ENCODE peak calls at places on chromosomes 12 and 14, in eight cellular contexts. O is effector memory CD4-positive, alpha-beta T cell; H is astrocyte; E is stomach; T is body of pancreas; I is heart right ventricle; C is tibial artery; K is adrenal gland. Z is an unnamed sample.

GRCh38 chr12:75699251-75699650 is 187.8 kb upstream of the KRR1 start:
- DNase-seq in O (no peak), H (no peak), E (no peak), T (no peak), I (no peak), C (no peak), K (no peak), Z (no peak)

GRCh38 chr12:122090759-122091535 is 12.4 kb downstream of the MLXIP start:
- DNase-seq in O (no peak), H (peak; percentile 98), E (no peak), T (no peak), I (no peak), C (peak; percentile 77), K (no peak), Z (no peak)

GRCh38 chr12:95944108-95944704 is 1.1 kb downstream of the AMDHD1 start:
- DNase-seq in O (no peak), H (no peak), E (no peak), T (no peak), I (no peak), C (no peak), K (peak; percentile 31), Z (no peak)

GRCh38 chr12:21892341-21892740 is 48.9 kb downstream of the ABCC9 start:
- DNase-seq in O (no peak), H (no peak), E (no peak), T (no peak), I (no peak), C (no peak), K (no peak), Z (no peak)

GRCh38 chr12:131551675-131552074 is 159.2 kb upstream of the SFSWAP start:
- DNase-seq in O (no peak), H (no peak), E (no peak), T (no peak), I (no peak), C (no peak), K (no peak), Z (no peak)

GRCh38 chr12:3447318-3447717 is 43.7 kb upstream of the PRMT8 start:
- DNase-seq in O (no peak), H (no peak), E (no peak), T (no peak), I (no peak), C (peak; percentile 16), K (no peak), Z (no peak)

GRCh38 chr14:104403421-104404220 is 175.9 kb upstream of the C14orf180 start:
- DNase-seq in O (no peak), H (no peak), E (peak; percentile 20), T (no peak), I (no peak), C (peak; percentile 61), K (no peak), Z (no peak)

GRCh38 chr14:69354383-69355154 is 43.5 kb downstream of the ERH start:
- DNase-seq in O (peak; percentile 15), H (no peak), E (peak; percentile 44), T (no peak), I (no peak), C (no peak), K (no peak), Z (no peak)

GRCh38 chr12:129886541-129886940 is 17.3 kb downstream of the TMEM132D start:
- DNase-seq in O (no peak), H (no peak), E (no peak), T (no peak), I (no peak), C (no peak), K (no peak), Z (no peak)

GRCh38 chr12:107651867-107652449 is 33.6 kb upstream of the PWP1 start:
- DNase-seq in O (no peak), H (no peak), E (no peak), T (no peak), I (no peak), C (no peak), K (no peak), Z (no peak)

GRCh38 chr12:124621296-124621660 is 53.9 kb upstream of the NCOR2 start:
- DNase-seq in O (no peak), H (peak; percentile 90), E (no peak), T (peak; percentile 73), I (peak; percentile 61), C (peak; percentile 88), K (peak; percentile 85), Z (no peak)

GRCh38 chr12:49055978-49056754 is 4.4 kb downstream of the KMT2D start:
- DNase-seq in O (peak; percentile 27), H (peak; percentile 59), E (peak; percentile 56), T (peak; percentile 60), I (peak; percentile 72), C (no peak), K (peak; percentile 75), Z (peak; percentile 78)

GRCh38 chr14:76329150-76329881 is 46.6 kb upstream of the ESRRB start:
- DNase-seq in O (no peak), H (no peak), E (no peak), T (no peak), I (no peak), C (no peak), K (no peak), Z (no peak)

GRCh38 chr12:57276935-57277563 is 26.1 kb upstream of the STAC3 start:
- DNase-seq in O (no peak), H (no peak), E (peak; percentile 57), T (no peak), I (no peak), C (no peak), K (peak; percentile 27), Z (peak; percentile 40)

GRCh38 chr12:101642115-101643067 is 47.6 kb downstream of the MYBPC1 start:
- DNase-seq in O (no peak), H (no peak), E (peak; percentile 67), T (peak; percentile 79), I (no peak), C (no peak), K (no peak), Z (no peak)

GRCh38 chr12:52402377-52402776 is 3.8 kb downstream of the KRT82 start:
- DNase-seq in O (no peak), H (no peak), E (no peak), T (no peak), I (no peak), C (no peak), K (no peak), Z (no peak)

GRCh38 chr12:52399756-52400155 is 6.4 kb downstream of the KRT82 start:
- DNase-seq in O (no peak), H (no peak), E (no peak), T (no peak), I (no peak), C (no peak), K (no peak), Z (no peak)

GRCh38 chr12:52401926-52402325 is 4.2 kb downstream of the KRT82 start:
- DNase-seq in O (no peak), H (no peak), E (no peak), T (no peak), I (no peak), C (no peak), K (no peak), Z (no peak)

GRCh38 chr12:52401526-52401925 is 4.6 kb downstream of the KRT82 start:
- DNase-seq in O (no peak), H (no peak), E (no peak), T (no peak), I (no peak), C (no peak), K (no peak), Z (no peak)

DNA sequence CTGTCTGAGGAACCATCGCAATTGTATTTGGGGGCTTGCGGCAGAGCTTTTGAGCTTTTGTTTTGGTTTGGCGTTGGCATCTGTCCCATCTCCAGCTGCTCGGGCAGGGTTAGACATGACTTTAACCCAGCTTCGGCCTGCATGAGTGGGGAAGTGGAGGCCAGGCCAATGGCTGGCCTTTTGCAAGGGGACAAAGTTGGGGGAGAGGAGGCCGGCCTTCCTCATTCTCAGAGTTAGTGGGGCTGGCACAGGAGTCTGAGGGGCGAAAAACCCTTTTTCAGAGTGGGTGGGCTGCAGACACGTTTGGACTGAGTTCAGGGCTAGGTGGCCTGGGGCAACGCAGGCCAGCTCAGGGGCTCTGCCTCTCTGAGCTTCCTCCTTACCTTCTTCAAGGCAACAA is 5.2 kb downstream of the KRT82 start:
- DNase-seq in O (no peak), H (no peak), E (no peak), T (no peak), I (no peak), C (no peak), K (no peak), Z (no peak)
- H3K36me3 ChIP-seq in O (no peaks in the 10 kb centered on the region), H (no peaks in the 10 kb centered on the region), E (no peaks in the 10 kb centered on the region), T (no peaks in the 10 kb centered on the region), I (no peaks in the 10 kb centered on the region), C (no peaks in the 10 kb centered on the region), K (no peaks in the 10 kb centered on the region), Z (no peaks in the 10 kb centered on the region)

GRCh38 chr12:48004941-48005749 is 869 bp upstream of the COL2A1 start:
- DNase-seq in O (no peak), H (no peak), E (no peak), T (no peak), I (no peak), C (no peak), K (no peak), Z (no peak)

GRCh38 chr12:48003226-48004038 is 844 bp downstream of the COL2A1 start:
- DNase-seq in O (no peak), H (no peak), E (no peak), T (no peak), I (no peak), C (no peak), K (no peak), Z (no peak)

GRCh38 chr12:48005750-48006021 is 1.4 kb upstream of the COL2A1 start:
- DNase-seq in O (no peak), H (no peak), E (no peak), T (no peak), I (no peak), C (no peak), K (no peak), Z (no peak)

GRCh38 chr12:48002773-48003218 is 1.5 kb downstream of the COL2A1 start:
- DNase-seq in O (no peak), H (peak; percentile 19), E (peak; percentile 48), T (peak; percentile 49), I (peak; percentile 26), C (no peak), K (no peak), Z (peak; percentile 71)

GRCh38 chr12:48004039-48004940 is at the start of gene COL2A1:
- DNase-seq in O (no peak), H (no peak), E (no peak), T (no peak), I (no peak), C (no peak), K (peak; percentile 41), Z (peak; percentile 44)
- H3K36me3 ChIP-seq in O (no peaks in the 10 kb centered on the region), H (no peaks in the 10 kb centered on the region), E (no peaks in the 10 kb centered on the region), T (no peaks in the 10 kb centered on the region), I (no peaks in the 10 kb centered on the region), C (no peaks in the 10 kb centered on the region), K (no peaks in the 10 kb centered on the region), Z (no peaks in the 10 kb centered on the region)

DNA sequence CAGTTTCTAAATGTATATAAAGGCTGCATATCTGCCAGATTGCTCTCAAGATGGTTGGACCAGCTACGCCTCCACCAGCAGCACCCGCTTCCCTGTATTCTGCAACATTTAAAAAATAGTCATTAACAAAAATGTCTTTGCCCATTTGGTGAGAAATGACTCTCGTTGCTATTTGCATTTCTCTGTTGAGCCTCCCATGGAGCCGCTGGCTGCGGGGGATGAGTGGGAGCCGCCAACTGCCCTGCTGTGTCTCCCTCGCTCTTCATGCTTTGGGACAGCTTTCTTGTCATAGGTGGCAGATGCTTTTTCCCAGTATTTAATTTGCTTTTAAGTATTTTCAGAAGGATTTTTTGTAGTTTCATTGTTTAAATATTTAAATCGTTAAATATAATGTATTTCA is 54.8 kb downstream of the DYNC1H1 start:
- DNase-seq in O (no peak), H (no peak), E (no peak), T (no peak), I (no peak), C (no peak), K (no peak), Z (no peak)
- H3K36me3 ChIP-seq in O (peaks cover 86% of the 10 kb centered on the region), H (peaks cover 83% of the 10 kb centered on the region), E (peaks cover 100% of the 10 kb centered on the region), T (peaks cover 29% of the 10 kb centered on the region), I (peaks cover 24% of the 10 kb centered on the region), C (peaks cover 99% of the 10 kb centered on the region), K (peaks cover 100% of the 10 kb centered on the region), Z (peaks cover 99% of the 10 kb centered on the region)

GRCh38 chr14:65439117-65439516 is 26.6 kb downstream of the FUT8 start:
- DNase-seq in O (no peak), H (no peak), E (no peak), T (no peak), I (no peak), C (no peak), K (no peak), Z (no peak)
- H3K36me3 ChIP-seq in O (no peaks in the 10 kb centered on the region), H (no peaks in the 10 kb centered on the region), E (no peaks in the 10 kb centered on the region), T (no peaks in the 10 kb centered on the region), I (no peaks in the 10 kb centered on the region), C (no peaks in the 10 kb centered on the region), K (no peaks in the 10 kb centered on the region), Z (no peaks in the 10 kb centered on the region)

Z was measured in adipocyte.